ENCODE peak calls at places on chromosomes 12 and 14, in five cellular contexts. H, W, J, P and G are unnamed samples.

GRCh38 chr14:37215345-37215744 is 17.6 kb downstream of the MIPOL1 start:
- DNase-seq in P (no peak), J (no peak), W (no peak), H (no peak), G (no peak)

GRCh38 chr12:113965951-113966797 is at the start of gene RBM19:
- DNase-seq in H (peak; percentile 99), J (peak; percentile 98), P (peak; percentile 99), W (peak; percentile 100), G (peak; percentile 98)

GRCh38 chr14:54438703-54439102 is 2.5 kb downstream of the CNIH1 start:
- DNase-seq in P (no peak), H (no peak), W (no peak), J (no peak), G (no peak)

GRCh38 chr12:111074559-111074958 is 154.2 kb upstream of the MYL2 start:
- DNase-seq in J (no peak), P (no peak), H (no peak), W (no peak), G (no peak)

GRCh38 chr12:561116-561705 is 101.5 kb downstream of the B4GALNT3 start:
- DNase-seq in J (no peak), H (no peak), P (no peak), W (no peak), G (no peak)

GRCh38 chr12:115700896-115701465 is 576.5 kb downstream of the MED13L start:
- DNase-seq in W (no peak), P (no peak), H (no peak), J (no peak), G (no peak)

GRCh38 chr14:39268393-39268792 is 34.7 kb downstream of the MIA2 start:
- DNase-seq in J (no peak), P (no peak), W (no peak), H (no peak), G (no peak)

GRCh38 chr12:76698316-76698715 is 65.6 kb upstream of the ZDHHC17 start:
- DNase-seq in P (no peak), H (no peak), J (no peak), W (no peak), G (no peak)

GRCh38 chr12:131087302-131087818 is 133.7 kb downstream of the ADGRD1 start:
- DNase-seq in W (no peak), J (no peak), H (peak; percentile 48), P (peak; percentile 75), G (peak; percentile 34)

GRCh38 chr14:71354801-71355200 is 447.5 kb downstream of the PCNX1 start:
- DNase-seq in H (no peak), J (no peak), W (no peak), P (no peak), G (no peak)

GRCh38 chr12:58919271-58920101 is 818 bp downstream of the LRIG3 start:
- DNase-seq in H (peak; percentile 67), P (no peak), J (peak; percentile 61), W (peak; percentile 49), G (peak; percentile 69)

GRCh38 chr14:91371011-91371989 is 46.3 kb downstream of the CCDC88C start:
- DNase-seq in W (no peak), P (no peak), H (no peak), J (no peak), G (no peak)

GRCh38 chr12:4432878-4433820 is 12.5 kb downstream of the FGF6 start:
- DNase-seq in J (no peak), W (peak; percentile 22), H (no peak), P (no peak), G (no peak)

GRCh38 chr12:63068857-63069442 is 82.1 kb downstream of the AVPR1A start:
- DNase-seq in H (no peak), P (no peak), J (no peak), W (no peak), G (no peak)

GRCh38 chr12:57095440-57095839 is 6.5 kb downstream of the NAB2 start:
- DNase-seq in J (no peak), P (no peak), H (no peak), W (no peak), G (no peak)

GRCh38 chr12:117699575-117699974 is 269.2 kb downstream of the KSR2 start:
- DNase-seq in P (no peak), H (no peak), W (no peak), J (no peak), G (no peak)

GRCh38 chr12:50922820-50923219 is 29.5 kb upstream of the HIGD1C start:
- DNase-seq in H (no peak), W (no peak), J (no peak), P (no peak), G (no peak)

GRCh38 chr14:96747006-96747405 is 50.2 kb upstream of the VRK1 start:
- DNase-seq in J (no peak), H (no peak), W (no peak), P (no peak), G (no peak)

GRCh38 chr14:74401504-74402241 is 24.3 kb downstream of the SYNDIG1L start:
- DNase-seq in J (peak; percentile 41), P (no peak), H (peak; percentile 64), W (no peak), G (no peak)

GRCh38 chr14:71852201-71852600 is 80.0 kb upstream of the RGS6 start:
- DNase-seq in P (no peak), W (no peak), H (no peak), J (no peak), G (no peak)

GRCh38 chr14:57575482-57575881 is 81.8 kb upstream of the CCDC198 start:
- DNase-seq in W (no peak), J (no peak), P (no peak), H (no peak), G (no peak)

GRCh38 chr12:56236985-56237384 is 7.1 kb downstream of the SLC39A5 start:
- DNase-seq in H (no peak), P (no peak), W (no peak), J (no peak), G (no peak)

DNA sequence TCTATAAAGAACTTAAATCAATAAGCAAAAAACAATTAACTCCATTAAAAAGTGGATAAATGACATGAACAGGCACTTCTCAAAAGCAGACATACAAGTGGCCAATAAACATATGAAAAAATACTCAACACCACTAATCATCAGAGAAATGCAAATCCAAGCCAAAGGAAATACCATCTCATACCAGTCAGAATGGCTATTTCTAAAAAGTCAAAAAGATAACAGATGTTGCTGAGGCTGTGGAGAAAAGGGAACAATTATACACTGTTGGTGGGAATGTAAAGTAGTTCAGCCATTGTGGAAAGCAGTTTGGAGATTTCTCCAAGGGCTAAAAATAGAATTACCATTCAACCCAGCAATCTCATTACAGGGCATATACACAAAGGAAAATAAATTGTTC is 234.5 kb upstream of the PLXNC1 start:
- DNase-seq in P (no peak), J (no peak), H (no peak), W (no peak), G (no peak)
- H3K27ac ChIP-seq in P (no peak overlapping the region), J (no peak overlapping the region), H (peak overlapping the region; percentile 63), W (peak overlapping the region; percentile 28), G (no peak overlapping the region)

GRCh38 chr12:133061954-133062353 is 18.8 kb upstream of the ZNF140 start:
- DNase-seq in H (no peak), J (no peak), P (no peak), W (no peak), G (no peak)

GRCh38 chr12:133057446-133057845 is 20.1 kb downstream of the ZNF84 start:
- DNase-seq in P (no peak), J (no peak), H (no peak), W (no peak), G (no peak)

GRCh38 chr12:133063556-133063955 is 17.2 kb upstream of the ZNF140 start:
- DNase-seq in W (no peak), J (no peak), H (no peak), P (no peak), G (no peak)

GRCh38 chr12:133058203-133059125 is 21.2 kb downstream of the ZNF84 start:
- DNase-seq in H (no peak), J (no peak), W (no peak), P (no peak), G (no peak)
- H3K9me3 ChIP-seq in H (peaks cover 100% of the 10 kb centered on the region), J (peaks cover 38% of the 10 kb centered on the region), W (peaks cover 42% of the 10 kb centered on the region), P (peaks cover 65% of the 10 kb centered on the region), G (peaks cover 98% of the 10 kb centered on the region)

DNA sequence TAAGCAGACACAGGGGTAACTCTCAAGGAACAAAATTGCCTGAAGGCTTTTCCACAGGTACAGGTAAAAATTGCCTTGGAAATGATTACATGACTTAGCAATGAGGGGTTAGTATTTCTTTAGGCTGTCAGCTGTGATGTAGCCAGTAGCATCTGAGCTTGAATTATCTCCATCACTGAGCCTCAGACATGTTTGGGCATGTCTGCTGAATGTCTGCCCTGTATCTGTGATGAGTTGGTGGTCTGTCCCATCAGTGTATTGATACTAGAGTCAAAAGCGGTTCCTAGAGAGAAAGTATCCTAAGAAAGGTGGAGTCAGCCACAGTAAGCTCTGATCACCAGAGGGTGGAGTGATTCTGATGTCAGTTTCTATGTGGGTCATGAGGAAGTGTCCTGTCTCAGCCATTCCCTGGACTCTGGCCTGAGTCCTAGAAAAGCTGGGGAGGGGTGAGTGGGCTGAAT is 16.2 kb downstream of the AKAP6 start:
- DNase-seq in W (no peak), H (no peak), P (no peak), J (no peak), G (no peak)
- H3K27ac ChIP-seq in W (no peak overlapping the region), H (no peak overlapping the region), P (no peak overlapping the region), J (no peak overlapping the region), G (no peak overlapping the region)

DNA sequence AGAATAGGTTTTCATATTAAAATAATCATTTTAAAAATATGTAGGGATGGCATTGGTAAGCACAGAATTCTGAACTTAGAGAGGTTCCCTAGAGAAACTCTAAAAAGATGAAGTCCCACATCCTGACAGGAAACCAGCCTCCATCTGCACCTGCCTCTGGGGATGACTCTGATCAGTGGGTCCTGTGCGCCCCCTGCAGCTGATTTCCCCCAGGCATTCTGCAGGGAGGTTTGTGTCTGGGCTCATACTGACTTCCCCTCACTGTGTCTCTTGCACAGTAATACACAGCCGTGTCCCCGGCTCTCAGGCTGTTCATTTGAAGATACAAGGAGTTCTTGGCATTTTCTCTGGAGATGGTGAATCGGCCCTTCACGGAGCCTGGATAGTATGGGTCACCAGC is 602.9 kb downstream of the TMEM121 start:
- DNase-seq in H (no peak), P (no peak), W (no peak), J (no peak), G (no peak)
- H3K9me3 ChIP-seq in H (no peaks in the 10 kb centered on the region), P (no peaks in the 10 kb centered on the region), W (no peaks in the 10 kb centered on the region), J (no peaks in the 10 kb centered on the region), G (no peaks in the 10 kb centered on the region)

DNA sequence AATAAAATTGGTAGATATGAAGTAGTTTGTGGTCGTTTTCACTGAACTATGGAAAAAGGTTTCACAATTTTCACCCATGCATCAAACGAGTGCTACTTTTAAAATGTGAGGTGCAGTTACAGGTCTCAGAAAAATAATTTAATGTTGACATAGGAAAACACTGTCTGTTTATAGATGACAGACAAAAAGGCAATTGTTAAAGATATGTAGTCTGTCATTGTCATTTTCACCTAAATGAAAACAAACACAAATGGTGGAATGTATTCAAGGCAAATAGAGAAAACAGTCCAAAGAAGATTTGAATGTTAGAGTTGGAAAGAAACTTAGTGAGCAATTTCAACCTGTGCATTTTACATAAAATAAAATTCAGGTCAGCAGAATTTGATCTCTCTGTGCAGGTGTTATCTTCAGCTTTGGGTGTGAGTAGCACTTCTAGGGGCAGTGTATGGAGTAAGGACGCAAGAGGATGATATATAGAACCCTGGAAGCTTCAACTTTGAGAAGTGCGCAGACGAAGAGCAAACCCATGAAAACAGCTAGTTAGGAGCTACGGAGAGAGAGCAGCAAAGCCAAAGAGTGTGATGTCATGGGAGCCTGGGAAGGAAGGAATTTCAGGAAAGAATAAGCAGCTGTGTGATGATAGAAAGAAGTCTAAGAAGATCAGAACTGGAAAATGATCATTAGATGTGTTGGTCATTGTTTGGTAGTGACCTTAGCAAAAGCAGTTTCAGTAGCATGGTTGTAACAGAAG is 6.2 kb downstream of the RERG start:
- DNase-seq in H (no peak), W (no peak), J (no peak), P (no peak), G (no peak)
- H3K27ac ChIP-seq in H (peak overlapping the region; percentile 86), W (no peak overlapping the region), J (no peak overlapping the region), P (no peak overlapping the region), G (no peak overlapping the region)

GRCh38 chr12:34398366-34398705 is 376.0 kb downstream of the ALG10 start:
- DNase-seq in P (peak; percentile 71), W (peak; percentile 27), J (no peak), H (peak; percentile 53), G (peak; percentile 32)
- H3K9me3 ChIP-seq in P (no peaks in the 10 kb centered on the region), W (peaks cover 18% of the 10 kb centered on the region), J (no peaks in the 10 kb centered on the region), H (peaks cover 11% of the 10 kb centered on the region), G (peaks cover 15% of the 10 kb centered on the region)